ENCODE peak calls at places on chromosomes 7 and 10, in six cellular contexts. B, M, J, W, H and V are unnamed samples.

GRCh38 chr10:47238331-47239095 is 61.5 kb upstream of the GDF10 start:
- DNase-seq in B (no peak), M (no peak), J (no peak), W (no peak), H (no peak), V (no peak)

GRCh38 chr10:22655312-22655973 is 58.9 kb downstream of the PIP4K2A start:
- DNase-seq in B (no peak), M (peak; percentile 77), J (peak; percentile 96), W (no peak), H (no peak), V (no peak)

GRCh38 chr10:94677691-94678090 is 5.8 kb upstream of the CYP2C18 start:
- DNase-seq in B (no peak), M (no peak), J (no peak), W (peak; percentile 50), H (no peak), V (no peak)

GRCh38 chr10:89078729-89079672 is 88.4 kb downstream of the FAS start:
- DNase-seq in B (no peak), M (no peak), J (peak; percentile 22), W (no peak), H (no peak), V (no peak)

GRCh38 chr10:52488606-52489485 is 174.8 kb downstream of the DKK1 start:
- DNase-seq in B (no peak), M (no peak), J (peak; percentile 49), W (no peak), H (no peak), V (peak; percentile 22)

GRCh38 chr10:456486-456885 is 233.0 kb downstream of the DIP2C start:
- DNase-seq in B (no peak), M (no peak), J (no peak), W (no peak), H (no peak), V (no peak)

GRCh38 chr7:156059374-156059773 is 247.1 kb upstream of the SHH start:
- DNase-seq in B (no peak), M (no peak), J (no peak), W (no peak), H (no peak), V (no peak)

GRCh38 chr7:77893813-77894212 is 95.2 kb downstream of the PHTF2 start:
- DNase-seq in B (no peak), M (no peak), J (no peak), W (no peak), H (no peak), V (no peak)

GRCh38 chr10:130022501-130023299 is 58.6 kb upstream of the EBF3 start:
- DNase-seq in B (no peak), M (no peak), J (peak; percentile 72), W (no peak), H (no peak), V (no peak)

GRCh38 chr10:80415734-80416281 is 7.5 kb downstream of the PRXL2A start:
- DNase-seq in B (no peak), M (no peak), J (peak; percentile 34), W (no peak), H (no peak), V (no peak)

GRCh38 chr7:94276797-94277196 is 117.9 kb upstream of the COL1A2 start:
- DNase-seq in B (peak; percentile 3), M (no peak), J (peak; percentile 52), W (no peak), H (peak; percentile 5), V (peak; percentile 44)

GRCh38 chr7:66013938-66014337 is 31.9 kb upstream of the GUSB start:
- DNase-seq in B (peak; percentile 37), M (no peak), J (peak; percentile 72), W (peak; percentile 32), H (no peak), V (peak; percentile 15)

GRCh38 chr10:129956902-129957673 is 7.0 kb downstream of the EBF3 start:
- DNase-seq in B (peak; percentile 21), M (no peak), J (no peak), W (no peak), H (no peak), V (no peak)

GRCh38 chr10:129710510-129710847 is 243.4 kb downstream of the MGMT start:
- DNase-seq in B (no peak), M (no peak), J (no peak), W (no peak), H (no peak), V (no peak)

GRCh38 chr10:110313674-110314073 is 9.0 kb upstream of the SMNDC1 start:
- DNase-seq in B (no peak), M (no peak), J (no peak), W (no peak), H (no peak), V (no peak)

GRCh38 chr10:116723428-116724281 is 18.7 kb downstream of the HSPA12A start:
- DNase-seq in B (no peak), M (no peak), J (no peak), W (no peak), H (no peak), V (no peak)

GRCh38 chr10:58898854-58899573 is 277.4 kb upstream of the PHYHIPL start:
- DNase-seq in B (no peak), M (no peak), J (no peak), W (no peak), H (no peak), V (no peak)

GRCh38 chr7:101630591-101630990 is 1.5 kb upstream of the MYL10 start:
- DNase-seq in B (no peak), M (peak; percentile 57), J (peak; percentile 24), W (no peak), H (no peak), V (no peak)

GRCh38 chr10:100019824-100020160 is 10.0 kb upstream of the DNMBP start:
- DNase-seq in B (no peak), M (no peak), J (peak; percentile 18), W (no peak), H (no peak), V (no peak)

GRCh38 chr10:13797171-13797570 is 210.4 kb downstream of the PRPF18 start:
- DNase-seq in B (no peak), M (no peak), J (no peak), W (no peak), H (no peak), V (no peak)

GRCh38 chr10:68167271-68167670 is 58.0 kb downstream of the MYPN start:
- DNase-seq in B (no peak), M (no peak), J (no peak), W (no peak), H (no peak), V (no peak)

GRCh38 chr10:119724630-119725549 is 960 bp upstream of the INPP5F start:
- DNase-seq in B (peak; percentile 57), M (no peak), J (peak; percentile 35), W (no peak), H (no peak), V (peak; percentile 61)

GRCh38 chr10:110704906-110705476 is 60.9 kb downstream of the RBM20 start:
- DNase-seq in B (no peak), M (no peak), J (no peak), W (no peak), H (no peak), V (no peak)

GRCh38 chr7:111384065-111384891 is 178.0 kb downstream of the IMMP2L start:
- DNase-seq in B (no peak), M (peak; percentile 39), J (peak; percentile 29), W (no peak), H (no peak), V (no peak)

GRCh38 chr10:123796736-123797135 is 94.9 kb downstream of the CPXM2 start:
- DNase-seq in B (no peak), M (no peak), J (no peak), W (no peak), H (no peak), V (no peak)

GRCh38 chr10:91598211-91598981 is 34.5 kb downstream of the PPP1R3C start:
- DNase-seq in B (no peak), M (peak; percentile 69), J (peak; percentile 80), W (no peak), H (no peak), V (no peak)

GRCh38 chr10:58996063-58996462 is 180.4 kb upstream of the PHYHIPL start:
- DNase-seq in B (no peak), M (no peak), J (no peak), W (no peak), H (no peak), V (no peak)

GRCh38 chr7:141550694-141551079 is 523 bp upstream of the AGK start:
- DNase-seq in B (no peak), M (no peak), J (no peak), W (no peak), H (no peak), V (no peak)

GRCh38 chr10:59700709-59701108 is 8.9 kb downstream of the SLC16A9 start:
- DNase-seq in B (no peak), M (no peak), J (no peak), W (no peak), H (no peak), V (no peak)

GRCh38 chr7:4638781-4639575 is 43.1 kb upstream of the FOXK1 start:
- DNase-seq in B (no peak), M (no peak), J (peak; percentile 17), W (no peak), H (no peak), V (no peak)

GRCh38 chr7:101598981-101599681 is 30.0 kb downstream of the MYL10 start:
- DNase-seq in B (no peak), M (no peak), J (no peak), W (no peak), H (no peak), V (no peak)

GRCh38 chr10:32372000-32372875 is 25.3 kb upstream of the EPC1 start:
- DNase-seq in B (no peak), M (no peak), J (no peak), W (no peak), H (no peak), V (no peak)

GRCh38 chr7:135801045-135801693 is 52.6 kb upstream of the FAM180A start:
- DNase-seq in B (peak; percentile 49), M (no peak), J (peak; percentile 76), W (no peak), H (peak; percentile 64), V (peak; percentile 65)

GRCh38 chr7:108406474-108406873 is 49.8 kb downstream of the NRCAM start:
- DNase-seq in B (no peak), M (peak; percentile 48), J (peak; percentile 72), W (no peak), H (no peak), V (no peak)

GRCh38 chr7:157139142-157140117 is 704 bp downstream of the UBE3C start:
- DNase-seq in B (no peak), M (no peak), J (peak; percentile 58), W (peak; percentile 64), H (no peak), V (no peak)